ENCODE peak calls at places on chromosomes 2 and 18, in seven cellular contexts. R is amygdala; M is neural progenitor cell; E is RPMI7951; Y is cardiac septum; Z is stimulated activated CD8-positive, alpha-beta memory T cell treated with anti-CD3 and anti-CD28 coated beads, Interleukin-4, amount 100 ng/mL, for 1 hour; H is EL. F is an unnamed sample.

GRCh38 chr2:138084206-138084605 is 119.9 kb downstream of the HNMT start:
- DNase-seq in R (no peak), M (no peak), E (no peak), Y (no peak), Z (no peak), H (no peak), F (peak; percentile 25)

GRCh38 chr2:43832457-43832856 is 6.2 kb downstream of the ABCG5 start:
- DNase-seq in R (no peak), M (no peak), E (no peak), Y (no peak), Z (no peak), H (no peak), F (peak; percentile 24)

GRCh38 chr2:2038746-2039530 is 292.1 kb downstream of the MYT1L start:
- DNase-seq in R (no peak), M (no peak), E (no peak), Y (no peak), Z (no peak), H (no peak), F (no peak)

GRCh38 chr2:61055557-61055956 is 10.1 kb upstream of the SANBR start:
- DNase-seq in R (no peak), M (no peak), E (no peak), Y (no peak), Z (no peak), H (no peak), F (peak; percentile 32)

GRCh38 chr2:129253461-129253812 is 726.0 kb upstream of the RAB6C start:
- DNase-seq in R (no peak), M (peak; percentile 69), E (no peak), Y (no peak), Z (no peak), H (no peak), F (no peak)

GRCh38 chr2:37456479-37456878 is 112.0 kb downstream of the QPCT start:
- DNase-seq in R (no peak), M (no peak), E (peak; percentile 50), Y (no peak), Z (no peak), H (no peak), F (peak; percentile 48)

GRCh38 chr2:120177011-120177621 is 46.1 kb downstream of the TMEM185B start:
- DNase-seq in R (no peak), M (peak; percentile 10), E (no peak), Y (peak; percentile 86), Z (peak; percentile 44), H (no peak), F (no peak)

GRCh38 chr2:32947076-32947483 is 327 bp downstream of the LTBP1 start:
- DNase-seq in R (no peak), M (no peak), E (no peak), Y (no peak), Z (no peak), H (peak; percentile 14), F (no peak)

GRCh38 chr2:188527110-188527509 is 235.4 kb downstream of the GULP1 start:
- DNase-seq in R (no peak), M (no peak), E (no peak), Y (no peak), Z (no peak), H (peak; percentile 17), F (no peak)

GRCh38 chr2:237438082-237438925 is 24.3 kb upstream of the COL6A3 start:
- DNase-seq in R (no peak), M (no peak), E (peak; percentile 86), Y (no peak), Z (no peak), H (no peak), F (peak; percentile 30)

GRCh38 chr2:95386031-95386430 is 16.5 kb upstream of the FAHD2A start:
- DNase-seq in R (no peak), M (no peak), E (no peak), Y (peak; percentile 71), Z (no peak), H (no peak), F (no peak)

GRCh38 chr2:3751832-3752231 is 48.5 kb downstream of the DCDC2C start:
- DNase-seq in R (no peak), M (no peak), E (no peak), Y (no peak), Z (no peak), H (no peak), F (no peak)

GRCh38 chr2:232348936-232349335 is 29.6 kb upstream of the ALPP start:
- DNase-seq in R (no peak), M (no peak), E (no peak), Y (no peak), Z (no peak), H (no peak), F (peak; percentile 7)

GRCh38 chr2:213757525-213757924 is 473.3 kb downstream of the SPAG16 start:
- DNase-seq in R (no peak), M (no peak), E (no peak), Y (no peak), Z (no peak), H (no peak), F (no peak)

GRCh38 chr18:56148373-56148772 is 490.0 kb downstream of the TXNL1 start:
- DNase-seq in R (no peak), M (no peak), E (peak; percentile 69), Y (no peak), Z (no peak), H (peak; percentile 86), F (peak; percentile 92)

GRCh38 chr2:191311-192190 is 72.3 kb downstream of the SH3YL1 start:
- DNase-seq in R (no peak), M (no peak), E (no peak), Y (no peak), Z (no peak), H (no peak), F (no peak)

GRCh38 chr18:40235881-40236280 is 1719.2 kb upstream of the PIK3C3 start:
- DNase-seq in R (no peak), M (peak; percentile 27), E (no peak), Y (no peak), Z (no peak), H (no peak), F (no peak)

GRCh38 chr2:100365434-100365833 is 43.1 kb upstream of the LONRF2 start:
- DNase-seq in R (no peak), M (no peak), E (peak; percentile 95), Y (no peak), Z (no peak), H (peak; percentile 69), F (peak; percentile 96)

GRCh38 chr2:164479460-164479859 is 141.8 kb downstream of the GRB14 start:
- DNase-seq in R (peak; percentile 8), M (peak; percentile 75), E (peak; percentile 20), Y (no peak), Z (no peak), H (peak; percentile 38), F (peak; percentile 31)

GRCh38 chr2:19677825-19678518 is 223.8 kb downstream of the TTC32 start:
- DNase-seq in R (no peak), M (no peak), E (peak; percentile 81), Y (no peak), Z (no peak), H (no peak), F (peak; percentile 6)

GRCh38 chr2:11009866-11010265 is 98.1 kb downstream of the KCNF1 start:
- DNase-seq in R (peak; percentile 39), M (no peak), E (no peak), Y (peak; percentile 39), Z (no peak), H (no peak), F (no peak)

GRCh38 chr2:217902281-217903141 is 100.3 kb downstream of the TNS1 start:
- DNase-seq in R (no peak), M (no peak), E (peak; percentile 43), Y (peak; percentile 92), Z (no peak), H (peak; percentile 68), F (peak; percentile 49)

F was measured in M059J.